ENCODE peak calls at places on chromosomes 16 and 17, in ten cellular contexts. F is GM23338, G is prostate gland, U is HCT116, Z is Panc1, O is K562, B is endothelial cell of umbilical vein, L is stomach, E is sigmoid colon, W is breast epithelium. Y is an unnamed sample. For H3K4me1, the result is how much of the 10 kb centered on the place peaks cover.

GRCh38 chr17:21524211-21524591 is 148.0 kb downstream of the KCNJ12 start:
- DNase-seq in B (no peak), O (no peak), L (no peak), U (no peak), G (no peak), W (no peak), Z (no peak), E (no peak), F (no peak), Y (no peak)

GRCh38 chr17:75649687-75650086 is 16.5 kb downstream of the SMIM5 start:
- DNase-seq in F (no peak), G (no peak), L (no peak), W (no peak), E (peak), O (no peak), B (no peak), U (no peak), Z (no peak), Y (no peak)

GRCh38 chr17:6353161-6353560 is 81.8 kb downstream of the AIPL1 start:
- DNase-seq in O (no peak), E (no peak), Z (no peak), L (no peak), G (no peak), W (no peak), U (no peak), B (no peak), F (no peak), Y (peak)

GRCh38 chr17:68089881-68090280 is 54.3 kb downstream of the KPNA2 start:
- DNase-seq in G (no peak), W (no peak), E (no peak), Z (no peak), F (no peak), B (peak), L (peak), U (peak), O (no peak), Y (no peak)

GRCh38 chr16:65510850-65511249 is 389.0 kb upstream of the CDH11 start:
- DNase-seq in O (no peak), F (no peak), Z (no peak), U (no peak), W (no peak), G (no peak), E (no peak), B (no peak), L (no peak), Y (no peak)

GRCh38 chr16:57041182-57042156 is 50.9 kb upstream of the CPNE2 start:
- DNase-seq in E (no peak), U (no peak), G (no peak), Z (no peak), W (no peak), B (no peak), F (no peak), O (no peak), L (peak), Y (no peak)

GRCh38 chr17:40315678-40316570 is 6.9 kb downstream of the RARA start:
- DNase-seq in G (no peak), L (peak), F (no peak), B (no peak), U (no peak), Z (no peak), W (no peak), O (no peak), E (peak), Y (no peak)

GRCh38 chr16:71675380-71675779 is 49.1 kb downstream of the PHLPP2 start:
- DNase-seq in B (no peak), L (no peak), E (no peak), U (no peak), W (no peak), O (no peak), Z (no peak), G (no peak), F (no peak), Y (no peak)

GRCh38 chr16:75062135-75062943 is 54.2 kb downstream of the LDHD start:
- DNase-seq in L (peak), F (no peak), G (no peak), W (no peak), O (peak), U (no peak), E (peak), Z (no peak), B (no peak), Y (no peak)

GRCh38 chr17:31073411-31073810 is 21.4 kb upstream of the NF1 start:
- DNase-seq in L (no peak), U (no peak), G (no peak), O (no peak), E (no peak), B (no peak), Z (no peak), F (no peak), W (no peak), Y (no peak)

GRCh38 chr17:67050066-67050465 is 5.7 kb downstream of the CACNG1 start:
- DNase-seq in O (no peak), L (no peak), F (no peak), W (no peak), G (no peak), Z (no peak), B (no peak), E (no peak), U (no peak), Y (no peak)

GRCh38 chr17:67050476-67051154 is 6.3 kb downstream of the CACNG1 start:
- DNase-seq in B (no peak), W (no peak), L (no peak), E (no peak), G (no peak), Z (no peak), F (no peak), U (no peak), O (no peak), Y (no peak)

GRCh38 chr17:67051155-67051538 is 6.8 kb downstream of the CACNG1 start:
- DNase-seq in F (no peak), G (no peak), W (peak), Z (no peak), B (no peak), L (no peak), U (no peak), E (no peak), O (no peak), Y (no peak)

GRCh38 chr17:67047382-67047781 is 3.0 kb downstream of the CACNG1 start:
- DNase-seq in F (no peak), L (no peak), E (no peak), W (no peak), Z (no peak), G (no peak), O (no peak), U (no peak), B (no peak), Y (no peak)

GRCh38 chr17:67049025-67049739 is 4.8 kb downstream of the CACNG1 start:
- DNase-seq in W (no peak), F (no peak), B (no peak), O (no peak), L (no peak), Z (no peak), G (no peak), U (no peak), E (no peak), Y (no peak)
- H3K4me3 ChIP-seq in W (no peak), F (no peak), B (no peak), O (no peak), L (no peak), Z (no peak), G (no peak), U (no peak), E (no peak), Y (no peak)

GRCh38 chr16:2206780-2207433 is 1.7 kb downstream of the MLST8 start:
- DNase-seq in Z (no peak), G (no peak), O (no peak), B (no peak), L (no peak), F (no peak), W (no peak), E (no peak), U (no peak), Y (no peak)

GRCh38 chr16:2204727-2205103 is 539 bp upstream of the MLST8 start:
- DNase-seq in L (no peak), F (no peak), B (no peak), E (no peak), O (peak), G (no peak), Z (no peak), U (no peak), W (no peak), Y (no peak)

GRCh38 chr16:2206420-2206779 is 1.1 kb downstream of the MLST8 start:
- DNase-seq in U (no peak), E (no peak), L (no peak), G (no peak), W (no peak), B (no peak), F (no peak), Z (no peak), O (no peak), Y (no peak)

GRCh38 chr16:2205104-2205966 is at the start of gene MLST8:
- DNase-seq in U (peak), W (peak), E (peak), F (peak), Z (no peak), B (peak), O (peak), G (peak), L (peak), Y (peak)

GRCh38 chr16:2205967-2206313 is 686 bp downstream of the MLST8 start:
- DNase-seq in Z (no peak), B (no peak), O (no peak), G (no peak), W (no peak), E (no peak), U (no peak), F (no peak), L (no peak), Y (no peak)
- TF ChIP-seq POLR2AphosphoS5 in Z (no peak), B (no peak), O (no peak), G (no peak), W (no peak), E (no peak), U (no peak), F (no peak), L (no peak), Y (no peak)

GRCh38 chr16:46996952-46997458 is 23.5 kb upstream of the DNAJA2 start:
- DNase-seq in L (no peak), E (no peak), G (no peak), Z (no peak), U (no peak), F (no peak), O (no peak), W (no peak), B (no peak), Y (no peak)
- H3K4me1 ChIP-seq in L (under half), E (under half), G (under half), Z (under half), U (under half), F (under half), O (under half), W (under half), B (under half), Y (under half)

DNA sequence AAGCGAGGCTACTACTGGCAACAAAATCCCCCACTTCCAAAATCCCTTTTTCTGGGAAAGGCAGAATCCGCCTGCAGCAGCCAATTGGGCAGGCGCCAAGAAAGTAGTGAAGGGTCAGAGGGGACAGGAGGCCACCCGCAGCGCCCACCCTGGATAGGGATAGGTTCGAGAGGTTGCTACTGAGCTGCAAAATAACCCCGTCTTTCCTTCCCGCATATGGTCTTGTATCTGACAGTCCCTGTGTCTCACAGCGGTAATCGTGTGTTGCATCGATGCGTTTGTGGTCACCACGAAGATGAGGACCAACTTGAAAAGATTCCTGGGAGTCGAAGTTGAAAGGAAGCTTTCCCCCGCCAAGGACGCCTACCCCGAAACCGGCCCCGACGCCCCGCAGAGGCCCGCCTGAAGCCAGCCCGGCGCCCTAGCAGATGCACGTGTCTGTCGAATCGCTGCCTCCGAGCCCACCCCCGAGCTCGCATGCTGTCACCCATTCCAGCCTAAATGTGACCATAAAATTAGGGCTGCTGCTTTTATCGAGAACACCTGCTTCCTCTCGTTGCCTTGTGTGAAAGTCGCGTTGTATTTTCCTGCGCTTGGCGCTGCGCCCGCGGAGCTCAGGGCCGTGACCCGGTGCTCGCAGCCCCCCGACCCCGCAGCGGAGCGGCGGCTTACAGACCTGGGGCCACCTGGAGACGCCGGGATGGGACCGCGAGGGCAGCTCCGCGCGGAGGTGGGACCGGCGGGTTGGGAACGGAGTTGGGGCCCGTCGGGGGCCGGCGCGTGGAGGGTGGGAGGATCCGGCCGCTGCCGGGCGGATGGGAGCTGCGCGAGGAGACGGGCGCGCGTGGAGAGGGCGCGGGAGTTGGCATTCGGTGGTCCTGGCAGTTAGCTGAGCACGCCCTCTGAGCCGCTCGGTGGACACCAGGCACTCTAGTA is at the start of gene CMTM2:
- DNase-seq in G (no peak), W (no peak), O (no peak), L (no peak), F (peak), U (no peak), B (no peak), E (no peak), Z (no peak), Y (peak)
- H3K4me3 ChIP-seq in G (peak), W (peak), O (no peak), L (peak), F (peak), U (no peak), B (peak), E (no peak), Z (no peak), Y (peak)

DNA sequence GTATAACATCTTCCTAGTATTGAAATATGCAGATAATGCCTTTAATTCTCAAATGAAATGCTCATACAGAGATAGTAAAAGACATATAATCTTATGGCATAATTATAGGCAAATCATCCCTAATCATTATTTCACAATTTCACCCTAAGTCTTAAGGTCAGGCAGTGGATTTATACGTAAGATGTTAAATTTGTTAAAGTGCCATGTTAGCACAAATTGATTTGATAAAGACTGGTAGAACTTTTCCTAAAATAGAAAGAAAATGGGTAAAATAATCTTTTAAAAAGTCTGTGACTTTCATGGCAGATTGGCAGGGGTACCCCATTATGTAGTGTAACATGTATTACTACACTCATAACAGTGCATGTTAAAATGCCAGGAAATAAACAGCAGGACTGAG is 1092.7 kb upstream of the GOT2 start:
- DNase-seq in G (no peak), E (no peak), F (no peak), Z (no peak), O (no peak), U (no peak), L (no peak), B (no peak), W (no peak), Y (no peak)
- TF ChIP-seq POLR2AphosphoS5 in G (no peak), E (no peak), F (no peak), Z (no peak), O (no peak), U (no peak), L (no peak), B (no peak), W (no peak), Y (no peak)

GRCh38 chr17:1726626-1727257 is 2.2 kb downstream of the WDR81 start:
- DNase-seq in F (no peak), B (no peak), L (no peak), Z (no peak), W (no peak), U (no peak), G (no peak), O (no peak), E (no peak), Y (no peak)

GRCh38 chr17:1724869-1725641 is 551 bp downstream of the WDR81 start:
- DNase-seq in B (no peak), L (no peak), W (no peak), F (peak), G (no peak), Z (no peak), O (no peak), E (no peak), U (no peak), Y (no peak)

GRCh38 chr17:1724351-1724868 is at the start of gene WDR81:
- DNase-seq in B (peak), L (peak), U (peak), O (peak), W (peak), Z (no peak), F (peak), E (peak), G (peak), Y (peak)

GRCh38 chr17:1727258-1727789 is 2.8 kb downstream of the WDR81 start:
- DNase-seq in B (no peak), F (no peak), W (no peak), L (no peak), E (peak), Z (no peak), G (no peak), U (no peak), O (no peak), Y (no peak)

GRCh38 chr17:1725642-1726511 is 1.4 kb downstream of the WDR81 start:
- DNase-seq in E (peak), B (no peak), F (no peak), L (no peak), G (no peak), O (no peak), U (no peak), Z (no peak), W (no peak), Y (no peak)
- H3K4me1 ChIP-seq in E (under half), B (under half), F (under half), L (under half), G (under half), O (half or more), U (under half), Z (under half), W (under half), Y (half or more)

GRCh38 chr17:59840329-59840907 is 52.3 kb downstream of the TUBD1 start:
- DNase-seq in G (no peak), U (no peak), O (no peak), W (no peak), E (no peak), Z (no peak), F (peak), B (peak), L (no peak), Y (no peak)
- H3K4me3 ChIP-seq in G (peak), U (peak), O (peak), W (peak), E (peak), Z (peak), F (peak), B (peak), L (peak), Y (peak)

GRCh38 chr16:30096105-30096861 is at the start of gene YPEL3:
- DNase-seq in L (peak), W (peak), B (peak), Z (no peak), U (no peak), F (peak), G (peak), O (peak), E (peak), Y (peak)
- TF ChIP-seq POLR2AphosphoS5 in L (peak), W (peak), B (peak), Z (no peak), U (peak), F (peak), G (peak), O (peak), E (peak), Y (peak)

GRCh38 chr16:80100846-80101451 is 439.8 kb upstream of the DYNLRB2 start:
- DNase-seq in B (no peak), W (no peak), G (no peak), U (no peak), Z (no peak), F (no peak), L (no peak), E (no peak), O (no peak), Y (no peak)

GRCh38 chr16:80103463-80103862 is 437.3 kb upstream of the DYNLRB2 start:
- DNase-seq in G (no peak), W (no peak), U (no peak), B (no peak), L (no peak), O (no peak), F (no peak), Z (no peak), E (no peak), Y (no peak)

GRCh38 chr16:80107900-80108299 is 432.9 kb upstream of the DYNLRB2 start:
- DNase-seq in E (no peak), L (no peak), F (no peak), Z (no peak), U (no peak), O (no peak), W (no peak), G (no peak), B (no peak), Y (no peak)

GRCh38 chr16:80100186-80100585 is 440.6 kb upstream of the DYNLRB2 start:
- DNase-seq in F (no peak), G (no peak), Z (no peak), W (no peak), U (no peak), O (no peak), B (peak), E (no peak), L (no peak), Y (no peak)

GRCh38 chr16:80105160-80105559 is 435.6 kb upstream of the DYNLRB2 start:
- DNase-seq in L (no peak), E (no peak), F (no peak), Z (no peak), W (no peak), G (peak), B (no peak), U (no peak), O (no peak), Y (no peak)
- H3K4me1 ChIP-seq in L (under half), E (under half), F (under half), Z (under half), W (under half), G (under half), B (under half), U (under half), O (under half), Y (under half)

GRCh38 chr17:10026786-10027046 is 121.6 kb upstream of the RCVRN start:
- DNase-seq in O (no peak), Z (no peak), L (no peak), G (no peak), B (no peak), E (no peak), F (no peak), W (no peak), U (no peak), Y (no peak)

GRCh38 chr17:10022416-10022815 is 117.3 kb upstream of the RCVRN start:
- DNase-seq in G (no peak), Z (no peak), F (no peak), L (no peak), O (no peak), W (no peak), E (no peak), B (no peak), U (no peak), Y (no peak)

GRCh38 chr17:10025976-10026785 is 121.1 kb upstream of the RCVRN start:
- DNase-seq in U (no peak), O (no peak), Z (no peak), F (no peak), W (no peak), G (no peak), B (no peak), L (no peak), E (no peak), Y (no peak)

GRCh38 chr17:10029129-10029528 is 124.1 kb upstream of the RCVRN start:
- DNase-seq in B (no peak), O (no peak), F (no peak), E (no peak), Z (no peak), L (no peak), U (no peak), W (no peak), G (no peak), Y (no peak)

DNA sequence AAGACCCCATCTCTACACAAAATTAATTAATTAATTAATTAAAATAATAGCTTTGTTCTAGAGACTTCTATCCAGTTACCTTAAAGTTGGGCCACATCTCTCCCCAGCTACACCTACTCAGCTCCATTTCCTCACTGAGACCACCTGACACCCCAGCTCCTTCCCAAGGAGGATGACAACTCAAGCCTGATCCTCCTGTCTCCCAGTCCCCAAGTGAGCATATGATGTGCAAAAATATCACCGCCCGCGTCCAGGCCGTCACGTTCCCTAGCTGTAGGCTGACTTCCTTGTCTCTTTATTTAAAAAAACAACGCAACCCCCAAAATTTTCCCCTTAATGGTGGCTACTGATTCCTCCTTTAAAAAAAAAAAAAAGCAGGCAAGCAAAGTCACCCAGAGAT is 120.2 kb upstream of the RCVRN start:
- DNase-seq in L (no peak), O (no peak), B (no peak), E (no peak), U (no peak), W (no peak), G (no peak), Z (no peak), F (no peak), Y (no peak)
- H3K4me3 ChIP-seq in L (no peak), O (no peak), B (no peak), E (no peak), U (no peak), W (no peak), G (no peak), Z (no peak), F (no peak), Y (no peak)

Y was measured in esophagus muscularis mucosa.